ENCODE peak calls at places on chromosomes 7 and 10, in four cellular contexts. Q is activated CD8-positive, alpha-beta T cell treated with anti-CD3 and anti-CD28 coated beads for 36 hours; R is PC-9; C is H1. B is an unnamed sample.

GRCh38 chr10:132837905-132838304 is 52.0 kb upstream of the NKX6-2 start:
- DNase-seq in Q (no peak), R (no peak), C (no peak), B (no peak)

GRCh38 chr10:79137826-79138225 is 69.1 kb downstream of the ZMIZ1 start:
- DNase-seq in Q (peak; percentile 88), R (no peak), C (no peak), B (no peak)

GRCh38 chr7:5677538-5678294 is 103.7 kb downstream of the RNF216 start:
- DNase-seq in Q (peak; percentile 70), R (peak; percentile 69), C (no peak), B (peak; percentile 63)

GRCh38 chr7:93164766-93165165 is 16.6 kb upstream of the SAMD9L start:
- DNase-seq in Q (no peak), R (no peak), C (no peak), B (no peak)

GRCh38 chr10:63633677-63634487 is 112.7 kb downstream of the REEP3 start:
- DNase-seq in Q (no peak), R (peak; percentile 21), C (no peak), B (peak; percentile 65)

GRCh38 chr10:72270607-72271281 is 3.0 kb upstream of the DDIT4 start:
- DNase-seq in Q (no peak), R (no peak), C (no peak), B (no peak)

GRCh38 chr7:32416846-32417245 is 73.3 kb downstream of the LSM5 start:
- DNase-seq in Q (no peak), R (no peak), C (no peak), B (no peak)

GRCh38 chr10:50497758-50498157 is 126.0 kb downstream of the SGMS1 start:
- DNase-seq in Q (no peak), R (no peak), C (no peak), B (no peak)

GRCh38 chr7:45035371-45035770 is 35.4 kb downstream of the CCM2 start:
- DNase-seq in Q (no peak), R (no peak), C (no peak), B (no peak)

GRCh38 chr7:100785878-100786277 is 41.4 kb downstream of the EPHB4 start:
- DNase-seq in Q (peak; percentile 40), R (no peak), C (no peak), B (no peak)

GRCh38 chr10:90856964-90857634 is 740 bp downstream of the HTR7 start:
- DNase-seq in Q (peak; percentile 15), R (no peak), C (no peak), B (peak; percentile 11)

B was measured in NCI-H69.